ENCODE peak calls at places on chromosomes 3 and 15, in six cellular contexts. M is hepatocyte, A is HCT116, Z is MM.1S, K is GM23248, R is GM23338. C is an unnamed sample.

GRCh38 chr15:48796930-48797329 is 13.9 kb downstream of the CEP152 start:
- DNase-seq in M (no peak), A (no peak), Z (no peak), K (peak), R (no peak), C (no peak)

GRCh38 chr3:33360136-33360825 is 79.9 kb downstream of the UBP1 start:
- DNase-seq in M (no peak), A (peak), Z (no peak), K (peak), R (no peak), C (no peak)

GRCh38 chr3:64454179-64454578 is 228.9 kb upstream of the PRICKLE2 start:
- DNase-seq in M (peak), A (no peak), Z (no peak), K (peak), R (no peak), C (no peak)

GRCh38 chr3:143771939-143772338 is 76.3 kb downstream of the SLC9A9 start:
- DNase-seq in M (no peak), A (no peak), Z (no peak), K (no peak), R (no peak), C (no peak)

GRCh38 chr15:101037090-101037830 is 118.1 kb downstream of the LRRK1 start:
- DNase-seq in M (no peak), A (no peak), Z (no peak), K (no peak), R (no peak), C (no peak)

GRCh38 chr3:133535971-133536634 is 37.4 kb upstream of the CDV3 start:
- DNase-seq in M (peak), A (no peak), Z (no peak), K (peak), R (no peak), C (no peak)

GRCh38 chr3:53100818-53101466 is 29.3 kb downstream of the RFT1 start:
- DNase-seq in M (peak), A (no peak), Z (no peak), K (no peak), R (no peak), C (no peak)

GRCh38 chr15:63291507-63291906 is 14.1 kb downstream of the APH1B start:
- DNase-seq in M (peak), A (no peak), Z (no peak), K (peak), R (no peak), C (no peak)

GRCh38 chr15:80789836-80790235 is 10.7 kb downstream of the CEMIP start:
- DNase-seq in M (no peak), A (no peak), Z (no peak), K (no peak), R (no peak), C (no peak)

GRCh38 chr3:59482684-59483083 is 432.9 kb upstream of the CFAP20DC start:
- DNase-seq in M (no peak), A (no peak), Z (no peak), K (peak), R (no peak), C (no peak)

GRCh38 chr3:9915252-9916141 is 1.4 kb upstream of the IL17RC start:
- DNase-seq in M (peak), A (no peak), Z (peak), K (peak), R (peak), C (no peak)

GRCh38 chr3:128011140-128011539 is 41.1 kb upstream of the SEC61A1 start:
- DNase-seq in M (peak), A (peak), Z (no peak), K (peak), R (peak), C (peak)

DNA sequence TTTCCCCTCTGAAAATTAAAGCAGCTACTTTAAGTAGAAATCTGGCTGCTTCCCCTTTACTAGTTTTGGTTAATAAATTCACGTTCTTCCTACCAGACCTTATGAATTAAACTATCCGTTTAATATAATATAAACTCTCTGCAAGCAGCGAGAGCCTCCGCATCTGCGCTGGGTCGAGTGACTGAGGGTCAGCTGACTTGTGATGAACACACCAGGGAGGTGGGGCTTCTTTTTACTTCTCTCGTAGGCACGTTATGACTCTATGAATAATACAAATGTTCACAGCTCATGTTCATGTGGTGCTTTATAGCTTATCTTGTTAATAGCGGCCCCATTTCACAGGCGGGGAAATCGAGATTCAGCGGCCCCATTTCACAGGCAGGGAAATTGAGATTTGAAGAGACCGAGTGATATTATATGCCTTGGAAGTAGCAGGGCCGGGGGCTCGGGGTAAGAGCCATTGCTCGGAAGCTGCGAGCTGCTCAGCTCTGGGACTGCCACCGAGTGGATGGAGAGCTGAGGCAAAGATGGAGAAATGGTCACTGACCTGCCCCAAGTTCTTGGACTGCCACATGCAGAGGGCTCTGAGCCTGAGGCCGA is 8.3 kb downstream of the MUC4 start:
- DNase-seq in M (peak), A (no peak), Z (no peak), K (peak), R (no peak), C (no peak)
- H3K4me3 ChIP-seq in M (no peak), A (no peak), Z (no peak), K (no peak), R (no peak), C (no peak)

DNA sequence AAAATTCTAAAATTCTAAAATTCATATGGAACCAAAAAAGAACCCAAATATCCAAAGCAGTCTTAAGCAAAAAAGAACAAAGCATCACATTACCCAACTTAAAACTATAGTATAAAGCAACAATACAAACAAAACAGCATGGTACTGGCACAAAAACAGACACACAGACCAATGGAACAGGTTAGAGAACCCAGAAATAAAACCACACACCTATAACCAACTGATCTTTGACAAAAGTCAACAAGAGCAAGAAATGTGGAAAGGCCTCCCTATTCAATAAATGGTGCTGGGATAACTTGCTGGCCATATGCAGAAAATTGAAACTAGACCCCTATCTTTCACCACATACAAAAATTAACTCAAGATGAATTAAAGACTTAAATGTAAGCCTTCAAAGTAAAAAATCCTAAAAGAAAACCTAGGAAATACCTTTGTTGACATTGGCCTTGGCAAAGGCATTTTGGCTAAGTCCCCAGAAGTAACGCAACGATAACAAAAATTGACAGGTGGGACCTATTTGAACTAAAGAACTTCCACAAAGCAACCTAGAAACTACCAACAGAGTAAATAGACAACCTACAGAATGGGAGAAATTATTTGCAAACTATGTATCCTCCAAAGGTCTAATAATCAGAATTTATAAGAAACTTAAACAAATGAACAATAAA is 56.9 kb downstream of the TTBK2 start:
- DNase-seq in M (no peak), A (no peak), Z (no peak), K (no peak), R (no peak), C (no peak)
- TF ChIP-seq EZH2phosphoT487 in M (no peak), A (no peak), Z (no peak), K (no peak), R (no peak), C (no peak)

DNA sequence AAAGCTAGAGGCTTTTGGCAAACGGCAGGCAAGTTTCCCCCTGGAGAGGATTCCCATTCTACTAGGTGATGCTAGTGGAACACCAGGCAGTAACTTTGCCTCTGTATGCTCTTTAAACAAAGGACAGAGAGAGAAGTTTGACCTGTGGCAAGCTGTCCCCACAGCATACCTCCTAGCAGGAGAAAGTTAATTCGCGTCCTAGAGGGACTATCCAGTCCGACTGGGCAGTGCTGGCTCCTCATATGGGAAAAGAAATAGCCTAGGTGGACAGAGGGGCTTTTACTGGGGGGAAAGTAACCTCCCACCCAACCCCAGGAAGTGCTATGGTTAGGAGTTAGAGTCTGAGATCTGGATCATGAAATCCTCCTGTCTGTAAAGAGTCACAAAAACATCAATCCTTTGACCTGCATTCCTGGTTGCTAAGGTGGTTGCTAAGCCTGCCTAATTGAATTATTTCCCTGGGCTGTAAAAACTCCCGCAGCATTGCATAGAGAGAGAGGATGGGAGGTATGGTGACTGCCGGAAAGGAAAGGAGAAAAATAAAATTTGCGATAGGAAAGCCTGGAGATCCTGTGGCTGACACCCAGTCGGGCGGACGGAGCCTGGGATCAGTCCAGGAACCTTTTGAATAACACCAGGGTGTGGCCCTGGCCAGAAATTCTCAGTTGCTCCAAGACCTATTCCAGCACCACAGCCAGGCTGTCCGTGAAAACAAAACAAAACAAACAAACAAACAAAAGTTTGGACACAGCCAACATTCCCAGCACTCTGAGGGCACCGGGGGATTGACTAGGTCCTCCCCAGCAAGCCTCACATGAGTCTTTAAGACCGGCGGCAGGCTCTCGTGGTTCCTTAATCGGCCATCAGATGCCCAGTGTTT is 67.7 kb upstream of the ATP11B start:
- DNase-seq in M (peak), A (no peak), Z (no peak), K (peak), R (peak), C (no peak)
- H3K4me3 ChIP-seq in M (no peak), A (no peak), Z (no peak), K (peak), R (no peak), C (no peak)

DNA sequence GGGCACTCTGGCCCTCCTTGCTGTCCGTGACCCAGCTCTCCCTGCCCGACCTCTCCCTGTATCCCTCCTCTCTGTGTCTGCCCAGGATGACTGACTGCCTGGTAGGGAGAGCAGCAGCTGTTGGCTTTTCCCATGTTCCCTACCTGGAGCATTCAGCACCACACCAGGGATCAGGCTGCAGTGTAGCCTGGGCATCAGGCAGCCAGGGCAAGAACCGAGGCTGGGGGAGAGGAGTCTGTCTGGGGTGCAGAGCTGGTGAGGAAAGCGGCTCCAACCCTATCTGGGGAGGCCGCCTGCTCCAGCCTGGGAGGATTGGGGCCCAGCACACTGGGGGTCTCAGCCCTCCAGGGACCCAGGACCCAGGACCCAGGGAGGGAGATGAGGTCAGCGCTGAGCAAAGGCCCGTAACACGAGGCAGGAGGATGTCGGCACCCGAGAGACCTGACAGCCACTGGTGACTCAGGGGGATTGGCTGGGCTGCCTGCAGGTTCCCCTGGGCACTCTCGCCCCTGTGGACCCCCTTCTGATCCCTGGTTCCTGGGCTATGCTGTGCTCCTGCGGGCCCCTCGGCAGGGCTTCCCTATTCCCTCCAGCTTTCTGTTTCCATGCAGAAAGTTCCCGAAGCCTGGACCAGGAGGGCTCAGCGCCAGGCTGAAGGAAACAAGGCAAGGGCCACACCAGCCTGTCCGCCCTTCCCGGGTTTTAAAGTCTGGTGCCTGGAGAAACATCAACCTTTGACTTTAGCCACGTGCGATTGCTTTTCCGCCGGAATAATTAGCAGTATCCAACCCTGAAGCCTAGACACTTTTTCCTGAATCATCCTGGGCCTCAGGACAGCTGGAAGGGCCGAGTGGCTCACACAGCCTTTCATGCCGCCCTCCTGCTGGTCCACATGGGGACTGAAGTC is 128.2 kb upstream of the MEF2A start:
- DNase-seq in M (no peak), A (no peak), Z (no peak), K (peak), R (no peak), C (no peak)
- TF ChIP-seq EZH2phosphoT487 in M (no peak), A (no peak), Z (no peak), K (no peak), R (no peak), C (no peak)

DNA sequence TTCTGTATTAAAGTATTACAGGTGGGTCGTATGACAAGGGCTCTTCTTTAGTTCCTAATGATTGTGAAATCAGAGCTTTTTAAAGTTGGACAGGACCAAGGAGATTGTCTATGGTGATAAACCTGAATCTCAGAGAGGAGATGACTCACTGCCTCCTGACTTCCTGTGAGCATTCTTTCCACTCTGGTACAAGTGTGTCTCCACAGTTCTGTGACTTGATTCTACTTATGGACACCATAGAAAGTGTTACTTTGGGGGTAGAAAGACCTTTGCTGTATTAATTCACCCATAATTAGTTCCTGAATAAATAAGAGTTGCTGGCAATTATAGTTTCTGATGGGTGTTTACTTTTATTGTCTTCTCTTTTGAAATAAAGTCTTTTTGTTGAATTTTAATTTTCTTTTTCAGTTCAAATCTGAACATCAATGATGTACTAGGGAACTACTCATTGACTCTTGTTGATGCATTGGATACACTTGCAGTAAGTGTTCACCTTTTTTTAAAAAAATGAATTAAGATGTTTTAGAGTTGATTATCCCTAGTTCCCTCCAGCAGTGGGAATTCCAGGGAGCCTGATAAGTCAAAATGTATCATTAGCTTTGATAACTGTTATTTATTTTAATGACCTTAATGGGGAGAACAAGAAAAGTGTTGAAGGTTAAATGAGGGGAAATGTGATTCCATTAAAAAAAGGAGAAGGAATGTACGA is 7.4 kb downstream of the EDEM1 start:
- DNase-seq in M (peak), A (peak), Z (peak), K (peak), R (no peak), C (peak)
- H3K4me3 ChIP-seq in M (no peak), A (no peak), Z (no peak), K (peak), R (no peak), C (peak)

DNA sequence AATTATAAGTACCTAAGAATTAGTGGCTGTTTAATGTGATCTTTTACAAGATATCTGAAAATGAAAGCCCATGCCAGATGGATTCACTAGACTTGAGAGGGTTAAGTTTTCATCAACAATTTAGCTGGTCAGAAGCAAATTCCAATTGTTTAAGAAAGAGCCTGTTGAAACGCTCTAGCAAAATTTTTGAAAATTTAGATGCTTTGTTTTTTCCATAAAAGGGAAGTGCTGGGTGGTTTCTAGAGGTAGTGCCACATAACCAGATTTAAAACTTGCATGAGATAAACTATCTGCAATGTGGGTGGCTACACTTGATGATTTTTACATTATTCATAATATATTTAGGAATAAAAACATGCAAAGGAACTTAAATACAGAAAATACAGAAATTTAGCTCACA is 48.5 kb upstream of the SKIL start:
- DNase-seq in M (no peak), A (no peak), Z (no peak), K (peak), R (no peak), C (no peak)
- TF ChIP-seq EZH2phosphoT487 in M (no peak), A (no peak), Z (no peak), K (no peak), R (no peak), C (no peak)

GRCh38 chr3:123586131-123586530 is 1.3 kb upstream of the HACD2 start:
- DNase-seq in M (peak), A (peak), Z (peak), K (peak), R (peak), C (peak)

GRCh38 chr3:123584988-123585937 is at the start of gene HACD2:
- DNase-seq in M (peak), A (peak), Z (peak), K (peak), R (peak), C (peak)

GRCh38 chr3:123584284-123584987 is 417 bp downstream of the HACD2 start:
- DNase-seq in M (peak), A (no peak), Z (no peak), K (peak), R (peak), C (peak)

GRCh38 chr3:123587399-123587798 is 2.5 kb upstream of the HACD2 start:
- DNase-seq in M (no peak), A (no peak), Z (no peak), K (no peak), R (no peak), C (no peak)

GRCh38 chr3:123586966-123587365 is 2.1 kb upstream of the HACD2 start:
- DNase-seq in M (peak), A (no peak), Z (no peak), K (peak), R (peak), C (no peak)
- H3K4me3 ChIP-seq in M (no peak), A (no peak), Z (no peak), K (peak), R (peak), C (peak)

GRCh38 chr15:71272932-71273331 is 157.7 kb downstream of the THSD4 start:
- DNase-seq in M (no peak), A (no peak), Z (no peak), K (peak), R (no peak), C (no peak)
- TF ChIP-seq EZH2phosphoT487 in M (no peak), A (no peak), Z (no peak), K (no peak), R (no peak), C (no peak)

DNA sequence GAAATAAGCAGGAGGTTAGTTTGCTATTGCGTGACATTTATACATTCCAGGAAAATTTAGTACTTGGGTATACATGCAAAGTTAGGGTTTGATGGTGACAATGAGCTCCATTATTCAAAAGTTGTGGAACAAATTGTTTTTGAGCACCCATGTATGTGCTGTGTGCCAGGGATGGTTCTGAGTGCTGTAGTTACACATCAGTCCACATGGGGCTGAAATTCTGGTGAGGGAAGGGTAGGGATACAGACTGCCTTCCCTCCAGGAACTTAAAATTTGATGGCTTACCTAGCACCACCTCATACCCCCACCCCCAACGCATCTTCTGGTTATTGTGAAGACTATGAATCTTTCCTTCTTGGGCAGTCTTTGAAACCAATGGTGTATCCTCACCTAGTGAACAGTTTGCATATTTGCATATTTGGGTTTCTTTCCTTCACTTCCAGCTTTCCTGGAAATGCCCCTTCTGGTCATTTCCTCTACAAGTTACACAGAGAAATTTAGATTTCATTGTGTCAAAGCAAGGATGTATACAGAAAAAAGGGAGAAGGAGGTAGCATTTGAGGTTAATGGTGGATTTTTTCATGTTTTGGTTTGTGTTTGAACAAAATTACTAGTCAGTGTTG is 222.0 kb upstream of the IL12A start:
- DNase-seq in M (no peak), A (no peak), Z (peak), K (peak), R (peak), C (no peak)
- H3K4me3 ChIP-seq in M (no peak), A (no peak), Z (no peak), K (peak), R (peak), C (no peak)

C was measured in OCI-LY7.